ENCODE peak calls at places on chromosomes 16 and 17, in five cellular contexts. One of them, this sample, is unnamed.

GRCh38 chr17:74147436-74147835 is 56.0 kb upstream of the RPL38 start:
- DNase-seq in NCI-H1092: no peak
- DNase-seq in cardiac fibroblast: no peak
- DNase-seq in CD4-positive, CD25-positive, alpha-beta regulatory T cell: no peak
- DNase-seq in left lung: no peak
- DNase-seq in this sample: no peak

GRCh38 chr16:86343111-86343642 is 167.2 kb upstream of the FOXF1 start:
- DNase-seq in NCI-H1092: no peak
- DNase-seq in cardiac fibroblast: peak; percentile 86
- DNase-seq in CD4-positive, CD25-positive, alpha-beta regulatory T cell: no peak
- DNase-seq in left lung: peak; percentile 42
- DNase-seq in this sample: peak; percentile 42

GRCh38 chr16:49856741-49857330 is 924 bp upstream of the ZNF423 start:
- DNase-seq in NCI-H1092: peak; percentile 63
- DNase-seq in cardiac fibroblast: peak; percentile 87
- DNase-seq in CD4-positive, CD25-positive, alpha-beta regulatory T cell: no peak
- DNase-seq in left lung: peak; percentile 75
- DNase-seq in this sample: peak; percentile 92

GRCh38 chr16:89602273-89602951 is 11.0 kb upstream of the DPEP1 start:
- DNase-seq in NCI-H1092: peak; percentile 23
- DNase-seq in cardiac fibroblast: peak; percentile 87
- DNase-seq in CD4-positive, CD25-positive, alpha-beta regulatory T cell: peak; percentile 46
- DNase-seq in left lung: peak; percentile 59
- DNase-seq in this sample: peak; percentile 80

GRCh38 chr17:17305282-17305801 is 2.2 kb downstream of the NT5M start:
- DNase-seq in NCI-H1092: no peak
- DNase-seq in cardiac fibroblast: no peak
- DNase-seq in CD4-positive, CD25-positive, alpha-beta regulatory T cell: peak; percentile 86
- DNase-seq in left lung: peak; percentile 39
- DNase-seq in this sample: no peak

GRCh38 chr17:37725021-37725585 is 19.8 kb downstream of the HNF1B start:
- DNase-seq in NCI-H1092: no peak
- DNase-seq in cardiac fibroblast: no peak
- DNase-seq in CD4-positive, CD25-positive, alpha-beta regulatory T cell: no peak
- DNase-seq in left lung: peak; percentile 61
- DNase-seq in this sample: no peak

GRCh38 chr16:49305406-49305805 is 23.8 kb upstream of the CBLN1 start:
- DNase-seq in NCI-H1092: no peak
- DNase-seq in cardiac fibroblast: no peak
- DNase-seq in CD4-positive, CD25-positive, alpha-beta regulatory T cell: no peak
- DNase-seq in left lung: no peak
- DNase-seq in this sample: no peak

GRCh38 chr17:56185905-56186783 is 32.9 kb downstream of the ANKFN1 start:
- DNase-seq in NCI-H1092: no peak
- DNase-seq in cardiac fibroblast: peak; percentile 34
- DNase-seq in CD4-positive, CD25-positive, alpha-beta regulatory T cell: no peak
- DNase-seq in left lung: no peak
- DNase-seq in this sample: no peak

GRCh38 chr17:79609616-79610150 is 1.2 kb downstream of the RBFOX3 start:
- DNase-seq in NCI-H1092: no peak
- DNase-seq in cardiac fibroblast: no peak
- DNase-seq in CD4-positive, CD25-positive, alpha-beta regulatory T cell: no peak
- DNase-seq in left lung: no peak
- DNase-seq in this sample: peak; percentile 55

GRCh38 chr16:30367349-30368009 is 2.8 kb downstream of the TBC1D10B start:
- DNase-seq in NCI-H1092: no peak
- DNase-seq in cardiac fibroblast: no peak
- DNase-seq in CD4-positive, CD25-positive, alpha-beta regulatory T cell: no peak
- DNase-seq in left lung: no peak
- DNase-seq in this sample: no peak

GRCh38 chr16:1093284-1094123 is 2.5 kb downstream of the C1QTNF8 start:
- DNase-seq in NCI-H1092: no peak
- DNase-seq in cardiac fibroblast: peak; percentile 8
- DNase-seq in CD4-positive, CD25-positive, alpha-beta regulatory T cell: peak; percentile 55
- DNase-seq in left lung: no peak
- DNase-seq in this sample: peak; percentile 66

GRCh38 chr17:17236295-17237025 is 508 bp downstream of the FLCN start:
- DNase-seq in NCI-H1092: no peak
- DNase-seq in cardiac fibroblast: peak; percentile 11
- DNase-seq in CD4-positive, CD25-positive, alpha-beta regulatory T cell: peak; percentile 23
- DNase-seq in left lung: no peak
- DNase-seq in this sample: no peak

GRCh38 chr16:64406661-64407267 is 715.1 kb downstream of the CDH11 start:
- DNase-seq in NCI-H1092: no peak
- DNase-seq in cardiac fibroblast: no peak
- DNase-seq in CD4-positive, CD25-positive, alpha-beta regulatory T cell: no peak
- DNase-seq in left lung: no peak
- DNase-seq in this sample: no peak

GRCh38 chr17:44887971-44888955 is 11.0 kb downstream of the EFTUD2 start:
- DNase-seq in NCI-H1092: no peak
- DNase-seq in cardiac fibroblast: no peak
- DNase-seq in CD4-positive, CD25-positive, alpha-beta regulatory T cell: peak; percentile 12
- DNase-seq in left lung: no peak
- DNase-seq in this sample: no peak

GRCh38 chr17:57305918-57306317 is 49.6 kb downstream of the MSI2 start:
- DNase-seq in NCI-H1092: no peak
- DNase-seq in cardiac fibroblast: no peak
- DNase-seq in CD4-positive, CD25-positive, alpha-beta regulatory T cell: no peak
- DNase-seq in left lung: no peak
- DNase-seq in this sample: no peak

This sample was measured in retina.